ENCODE peak calls at places on chromosome X, in four cellular contexts. S, Y, I and T are unnamed samples.

GRCh38 chrX:8955521-8955920 is 78.4 kb downstream of the FAM9B start:
- DNase-seq in S (no peak), Y (no peak), I (no peak), T (no peak)

GRCh38 chrX:134251241-134251640 is 14.3 kb downstream of the CCDC160 start:
- DNase-seq in S (no peak), Y (no peak), I (no peak), T (no peak)

GRCh38 chrX:25011589-25012432 is 4.0 kb downstream of the ARX start:
- DNase-seq in S (no peak), Y (no peak), I (no peak), T (no peak)

GRCh38 chrX:101668143-101668542 is 8.5 kb upstream of the ARMCX2 start:
- DNase-seq in S (no peak), Y (no peak), I (no peak), T (no peak)

GRCh38 chrX:115632455-115632854 is 71.5 kb downstream of the PLS3 start:
- DNase-seq in S (no peak), Y (no peak), I (no peak), T (no peak)

GRCh38 chrX:13734278-13735172 is at the start of the genes OFD1 and TRAPPC2:
- DNase-seq in S (peak), Y (peak), I (peak), T (peak)

GRCh38 chrX:41265615-41266014 is 68.3 kb upstream of the DDX3X start:
- DNase-seq in S (peak), Y (no peak), I (peak), T (peak)

GRCh38 chrX:83829874-83830273 is 31.1 kb upstream of the CYLC1 start:
- DNase-seq in S (no peak), Y (no peak), I (no peak), T (no peak)

GRCh38 chrX:133633162-133633561 is 217.9 kb upstream of the GPC4 start:
- DNase-seq in S (no peak), Y (no peak), I (no peak), T (no peak)

GRCh38 chrX:20159811-20160385 is 18.3 kb upstream of the EIF1AX start:
- DNase-seq in S (no peak), Y (no peak), I (no peak), T (no peak)

GRCh38 chrX:115901241-115901640 is 269.3 kb upstream of the AGTR2 start:
- DNase-seq in S (no peak), Y (no peak), I (no peak), T (no peak)

GRCh38 chrX:100731441-100732281 is at the start of gene SYTL4:
- DNase-seq in S (peak), Y (no peak), I (no peak), T (peak)

GRCh38 chrX:151359931-151360871 is 36.8 kb upstream of the VMA21 start:
- DNase-seq in S (no peak), Y (peak), I (peak), T (no peak)

GRCh38 chrX:25010784-25011588 is 4.8 kb downstream of the ARX start:
- DNase-seq in S (no peak), Y (no peak), I (no peak), T (no peak)

DNA sequence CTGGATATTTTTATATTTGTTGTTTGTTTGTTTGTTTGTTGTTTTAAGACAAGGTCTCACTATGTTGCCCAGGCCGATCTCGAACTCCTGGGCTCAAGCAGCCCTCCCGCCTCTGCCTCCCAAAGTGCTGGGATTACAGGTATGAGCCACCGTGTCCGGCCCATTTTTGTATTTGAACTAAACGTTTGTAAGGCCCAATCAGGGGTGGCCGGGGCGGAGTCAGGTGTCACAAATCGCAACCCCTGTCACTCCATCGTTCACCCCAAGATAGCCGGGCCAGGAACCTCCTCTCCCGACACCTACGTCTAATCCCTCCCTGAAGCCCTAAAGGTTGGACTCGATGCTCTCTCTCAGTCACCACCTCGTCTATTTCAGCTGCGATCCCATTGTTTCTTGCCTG is 722 bp upstream of the EFHC2 start:
- DNase-seq in S (no peak), Y (peak), I (peak), T (peak)
- H3K4me3 ChIP-seq in S (peak), Y (peak), I (peak), T (no peak)

DNA sequence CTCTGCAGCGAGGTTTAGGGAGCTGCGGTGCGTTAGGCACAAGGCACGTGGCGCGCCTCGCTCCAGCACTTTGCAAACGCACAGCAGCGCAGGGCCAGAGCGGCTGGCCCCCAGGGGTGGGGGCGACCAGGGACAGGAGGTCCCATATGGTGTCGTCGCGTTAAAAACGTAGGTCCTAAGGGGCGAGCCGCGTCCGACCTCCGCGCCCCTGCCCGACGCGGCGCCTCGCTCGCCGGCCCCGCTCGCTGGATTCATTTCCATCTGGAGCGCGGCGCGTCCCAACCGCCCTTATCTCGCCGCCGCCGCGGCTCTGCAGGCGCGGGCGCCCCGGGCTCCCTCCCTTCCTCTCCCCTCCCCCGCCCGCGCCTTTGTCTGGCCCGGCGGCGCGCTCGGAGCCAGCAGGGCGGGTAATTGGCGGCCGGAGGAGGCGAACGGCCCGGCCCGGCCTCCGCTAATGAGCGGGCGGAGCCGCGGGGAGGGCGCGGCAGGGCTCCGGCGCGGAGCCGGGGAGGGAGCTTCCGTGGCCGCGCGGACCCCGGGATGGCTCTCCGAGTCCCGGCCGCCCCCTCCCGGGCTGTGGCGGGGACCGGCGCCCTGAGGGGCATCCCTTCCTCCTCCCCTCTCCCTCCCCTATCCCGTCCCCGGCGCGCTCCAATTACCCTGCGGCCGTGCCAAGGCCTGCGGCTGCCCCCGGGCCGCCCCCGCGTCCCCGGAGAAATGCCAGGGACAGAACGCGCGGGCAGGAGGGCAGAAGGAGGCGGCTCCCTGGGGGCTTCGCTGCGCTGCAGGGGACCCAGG is 409.0 kb downstream of the BCOR start:
- DNase-seq in S (peak), Y (peak), I (no peak), T (peak)
- H3K4me3 ChIP-seq in S (peak), Y (peak), I (no peak), T (peak)

DNA sequence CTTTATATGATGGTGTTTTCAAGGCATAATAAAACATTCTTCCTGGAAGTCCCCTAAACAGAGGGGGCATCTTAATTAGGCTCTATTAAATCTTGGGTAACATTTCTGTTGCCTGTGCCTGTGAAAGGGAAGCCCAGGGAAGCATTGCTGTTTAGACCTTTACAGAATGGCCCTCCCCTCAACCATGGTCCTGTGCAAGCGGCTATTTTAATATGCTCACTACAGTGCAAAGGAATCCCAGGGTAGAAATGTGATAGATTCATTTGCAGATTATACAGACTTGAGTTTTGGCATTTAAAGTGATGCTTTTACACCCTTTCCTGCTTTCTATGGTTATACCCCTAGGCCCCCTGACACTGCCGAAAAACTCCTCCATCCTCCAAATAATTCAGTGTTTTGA is 65.3 kb downstream of the CLCN5 start:
- DNase-seq in S (no peak), Y (no peak), I (no peak), T (no peak)
- H3K4me3 ChIP-seq in S (no peak), Y (no peak), I (no peak), T (no peak)

DNA sequence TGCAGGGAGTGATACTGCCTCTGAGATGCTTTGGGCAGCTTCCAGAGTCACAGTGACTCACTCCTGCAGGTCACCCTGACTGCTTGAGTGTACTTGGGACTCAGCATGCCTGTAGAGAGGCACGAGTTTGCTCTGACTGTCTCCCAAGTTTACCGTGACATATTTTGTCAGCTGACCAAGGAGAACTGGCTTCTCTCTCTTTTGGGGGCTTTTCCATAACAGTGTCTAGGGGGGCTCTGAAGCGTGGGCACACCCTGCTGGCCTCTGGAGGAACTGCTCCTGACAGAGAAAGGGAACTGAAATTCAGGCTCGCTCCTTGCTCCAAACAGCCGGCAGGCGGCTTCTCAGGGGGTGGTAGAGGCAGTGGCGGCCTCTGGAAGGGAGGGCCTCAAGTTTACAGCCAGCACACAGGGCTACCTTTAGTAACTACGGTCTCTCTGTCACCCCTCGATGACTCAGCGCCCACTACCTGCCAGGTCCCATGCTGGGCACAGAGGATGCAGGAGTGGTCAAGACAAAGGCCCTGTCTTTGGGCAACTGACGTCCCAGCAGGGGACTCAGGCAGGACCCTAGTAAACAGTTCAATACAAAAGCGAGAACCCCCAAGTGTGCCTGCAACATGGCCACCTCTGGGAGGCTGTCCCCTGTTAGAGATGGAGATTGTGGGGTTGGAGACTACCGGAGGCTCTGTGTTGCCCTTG is 17.8 kb downstream of the ZNF185 start:
- DNase-seq in S (no peak), Y (peak), I (no peak), T (no peak)
- H3K4me3 ChIP-seq in S (no peak), Y (no peak), I (no peak), T (no peak)

DNA sequence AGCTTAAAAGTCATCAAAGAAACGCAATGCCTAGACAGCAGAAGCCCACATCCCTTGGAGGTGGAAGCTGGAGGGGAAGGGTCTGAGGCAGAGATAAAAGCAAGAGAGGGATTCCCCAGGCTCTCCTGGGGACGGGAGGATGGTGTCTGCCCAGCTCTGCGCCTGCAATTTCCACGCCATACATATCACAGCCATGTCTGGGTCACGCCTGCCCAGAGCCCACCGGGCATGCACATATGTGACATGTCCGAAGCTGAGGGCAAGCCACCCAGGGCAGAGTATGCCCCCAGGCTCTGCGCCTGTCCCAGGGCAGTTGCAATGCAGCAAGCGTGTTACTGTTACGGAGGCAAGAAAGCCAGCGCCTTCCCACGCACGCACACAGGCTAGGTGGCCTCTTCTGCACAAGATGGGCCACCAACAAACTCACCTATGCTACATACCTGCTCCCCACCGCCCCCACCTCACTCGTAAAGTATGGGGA is 1.2 kb downstream of the FGF13 start:
- DNase-seq in S (no peak), Y (no peak), I (no peak), T (no peak)
- H3K4me3 ChIP-seq in S (peak), Y (peak), I (no peak), T (no peak)

GRCh38 chrX:148020329-148020728 is 39.2 kb downstream of the FMR1NB start:
- DNase-seq in S (no peak), Y (no peak), I (no peak), T (no peak)
- H3K4me3 ChIP-seq in S (no peak), Y (no peak), I (no peak), T (no peak)

GRCh38 chrX:72713130-72713529 is 976 bp downstream of the PHKA1 start:
- DNase-seq in S (no peak), Y (no peak), I (no peak), T (no peak)
- H3K4me3 ChIP-seq in S (peak), Y (peak), I (peak), T (no peak)

GRCh38 chrX:54933150-54933826 is 12.7 kb downstream of the TRO start:
- DNase-seq in S (no peak), Y (no peak), I (no peak), T (no peak)
- H3K4me3 ChIP-seq in S (no peak), Y (no peak), I (no peak), T (no peak)

DNA sequence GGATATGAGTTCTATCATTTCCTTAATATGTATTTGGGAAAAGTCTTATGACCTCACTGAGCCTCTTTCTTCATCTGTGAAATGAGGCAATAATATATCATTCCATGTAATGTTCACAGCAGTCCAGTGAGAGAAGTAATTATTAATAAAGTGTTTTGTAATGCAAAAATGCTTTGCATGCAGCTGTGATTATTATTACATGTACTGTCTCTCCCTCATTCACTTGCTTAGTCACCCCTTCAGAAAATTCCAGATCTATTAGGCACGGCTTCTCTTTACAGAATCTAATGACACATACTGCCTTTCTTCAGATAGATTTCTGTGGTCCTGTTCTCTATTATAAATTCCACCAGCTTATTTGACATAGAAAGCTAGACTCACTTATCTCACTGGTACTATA is 53.5 kb upstream of the FGF13 start:
- DNase-seq in S (no peak), Y (no peak), I (no peak), T (no peak)
- H3K4me3 ChIP-seq in S (no peak), Y (no peak), I (no peak), T (no peak)

GRCh38 chrX:77917294-77917933 is 6.9 kb downstream of the ATP7A start:
- DNase-seq in S (no peak), Y (peak), I (no peak), T (no peak)
- H3K4me3 ChIP-seq in S (no peak), Y (peak), I (no peak), T (no peak)